ENCODE peak calls at places on chromosomes 4 and X, in seven cellular contexts. G is T-cell, U is NCI-H2081, C is progenitor cell of endocrine pancreas, O is BJ, Q is fibroblast of mammary gland, R is smooth muscle cell of the brain vasculature. N is an unnamed sample.

GRCh38 chr4:140756292-140757219 is at the start of gene TBC1D9:
- DNase-seq in G (no peak), U (peak), C (peak), O (peak), Q (peak), R (no peak), N (peak)

GRCh38 chrX:44299177-44299576 is 44.3 kb downstream of the EFHC2 start:
- DNase-seq in G (no peak), U (no peak), C (no peak), O (no peak), Q (no peak), R (no peak), N (no peak)

GRCh38 chr4:152515678-152516077 is 20.2 kb downstream of the FBXW7 start:
- DNase-seq in G (no peak), U (no peak), C (no peak), O (peak), Q (peak), R (no peak), N (peak)

GRCh38 chr4:77036206-77036605 is 39.6 kb downstream of the CCNI start:
- DNase-seq in G (no peak), U (no peak), C (no peak), O (peak), Q (peak), R (no peak), N (no peak)

GRCh38 chr4:1403591-1404572 is 2.4 kb downstream of the NKX1-1 start:
- DNase-seq in G (no peak), U (no peak), C (peak), O (no peak), Q (no peak), R (no peak), N (no peak)

GRCh38 chrX:9370888-9371287 is 94.0 kb upstream of the TBL1X start:
- DNase-seq in G (no peak), U (no peak), C (no peak), O (no peak), Q (peak), R (no peak), N (peak)

GRCh38 chrX:20414066-20414465 is 147.4 kb upstream of the RPS6KA3 start:
- DNase-seq in G (no peak), U (no peak), C (no peak), O (no peak), Q (no peak), R (no peak), N (no peak)

GRCh38 chrX:38117485-38117884 is 103.2 kb downstream of the SRPX start:
- DNase-seq in G (no peak), U (peak), C (no peak), O (no peak), Q (peak), R (no peak), N (no peak)

GRCh38 chrX:116240446-116240845 is 69.9 kb downstream of the AGTR2 start:
- DNase-seq in G (no peak), U (peak), C (no peak), O (no peak), Q (peak), R (no peak), N (no peak)

GRCh38 chr4:6668391-6668790 is 25.3 kb upstream of the S100P start:
- DNase-seq in G (no peak), U (no peak), C (no peak), O (no peak), Q (peak), R (no peak), N (no peak)

GRCh38 chrX:134625315-134625718 is 33.0 kb downstream of the PLAC1 start:
- DNase-seq in G (no peak), U (no peak), C (no peak), O (no peak), Q (peak), R (no peak), N (no peak)

GRCh38 chr4:137283737-137284136 is 248.6 kb downstream of the PCDH18 start:
- DNase-seq in G (no peak), U (peak), C (no peak), O (no peak), Q (peak), R (no peak), N (peak)

GRCh38 chr4:71126719-71127118 is 133.3 kb downstream of the DCK start:
- DNase-seq in G (no peak), U (no peak), C (no peak), O (peak), Q (peak), R (no peak), N (no peak)

GRCh38 chr4:3421470-3421869 is 20.3 kb upstream of the HGFAC start:
- DNase-seq in G (no peak), U (no peak), C (no peak), O (no peak), Q (no peak), R (no peak), N (peak)

GRCh38 chr4:90317785-90318184 is 190.6 kb downstream of the CCSER1 start:
- DNase-seq in G (no peak), U (no peak), C (no peak), O (peak), Q (peak), R (peak), N (peak)

GRCh38 chr4:112793033-112793432 is 156.1 kb downstream of the LARP7 start:
- DNase-seq in G (no peak), U (no peak), C (no peak), O (no peak), Q (no peak), R (no peak), N (no peak)

GRCh38 chr4:183962413-183962812 is 57.3 kb downstream of the STOX2 start:
- DNase-seq in G (no peak), U (no peak), C (no peak), O (no peak), Q (no peak), R (no peak), N (no peak)

GRCh38 chrX:31445542-31445941 is 373.7 kb upstream of the FTHL17 start:
- DNase-seq in G (no peak), U (no peak), C (no peak), O (no peak), Q (no peak), R (no peak), N (no peak)

GRCh38 chr4:20960291-20960690 is 260.0 kb downstream of the PACRGL start:
- DNase-seq in G (no peak), U (no peak), C (no peak), O (no peak), Q (no peak), R (no peak), N (no peak)

GRCh38 chrX:154351183-154352011 is 23.0 kb downstream of the FLNA start:
- DNase-seq in G (peak), U (no peak), C (no peak), O (no peak), Q (no peak), R (no peak), N (no peak)

GRCh38 chrX:66680451-66680850 is 41.6 kb upstream of the EDA2R start:
- DNase-seq in G (no peak), U (no peak), C (no peak), O (no peak), Q (peak), R (no peak), N (no peak)

GRCh38 chr4:146318894-146319293 is 104.6 kb downstream of the REELD1 start:
- DNase-seq in G (no peak), U (no peak), C (no peak), O (no peak), Q (no peak), R (no peak), N (no peak)

GRCh38 chr4:144178414-144178813 is 37.9 kb upstream of the GYPA start:
- DNase-seq in G (no peak), U (no peak), C (no peak), O (no peak), Q (no peak), R (no peak), N (peak)

GRCh38 chrX:46029777-46030176 is 515.4 kb downstream of the ZNF674 start:
- DNase-seq in G (no peak), U (peak), C (no peak), O (no peak), Q (no peak), R (no peak), N (no peak)

GRCh38 chr4:18075823-18076433 is 54.4 kb upstream of the LCORL start:
- DNase-seq in G (peak), U (peak), C (no peak), O (no peak), Q (peak), R (no peak), N (no peak)

GRCh38 chr4:158729716-158730559 is 6.7 kb upstream of the PPID start:
- DNase-seq in G (peak), U (peak), C (peak), O (no peak), Q (peak), R (peak), N (peak)

GRCh38 chr4:53937327-53937726 is 127.1 kb downstream of the CHIC2 start:
- DNase-seq in G (no peak), U (no peak), C (no peak), O (no peak), Q (peak), R (no peak), N (no peak)

GRCh38 chr4:1214101-1215095 is 34.5 kb downstream of the CTBP1 start:
- DNase-seq in G (no peak), U (no peak), C (no peak), O (no peak), Q (no peak), R (no peak), N (no peak)

GRCh38 chr4:127196656-127197352 is 436.0 kb upstream of the INTU start:
- DNase-seq in G (no peak), U (no peak), C (no peak), O (no peak), Q (no peak), R (no peak), N (no peak)

GRCh38 chr4:173807347-173807746 is 277.3 kb upstream of the HAND2 start:
- DNase-seq in G (no peak), U (no peak), C (no peak), O (peak), Q (peak), R (no peak), N (no peak)

GRCh38 chr4:168629561-168629960 is 132.7 kb downstream of the PALLD start:
- DNase-seq in G (no peak), U (no peak), C (no peak), O (no peak), Q (no peak), R (no peak), N (no peak)

GRCh38 chr4:124997124-124997523 is 284.6 kb upstream of the ANKRD50 start:
- DNase-seq in G (no peak), U (no peak), C (no peak), O (no peak), Q (no peak), R (no peak), N (no peak)

GRCh38 chr4:8150152-8151090 is 8.2 kb downstream of the ABLIM2 start:
- DNase-seq in G (no peak), U (no peak), C (no peak), O (no peak), Q (no peak), R (no peak), N (no peak)

GRCh38 chrX:1581132-1581531 is 10.3 kb upstream of the AKAP17A start:
- DNase-seq in G (peak), U (no peak), C (no peak), O (no peak), Q (peak), R (no peak), N (peak)

N was measured in cardiac muscle cell.